ENCODE peak calls at places on chromosomes 6 and 20, in six cellular contexts. One of them, this sample, is unnamed.

GRCh38 chr6:96562886-96563285 is at the start of gene FHL5:
- DNase-seq in psoas muscle: no peak
- DNase-seq in cardiac fibroblast: peak
- DNase-seq in neural progenitor cell: no peak
- DNase-seq in H9: no peak
- DNase-seq in LNCaP clone FGC: no peak
- DNase-seq in this sample: no peak

GRCh38 chr6:143549630-143550268 is 38.2 kb upstream of the FUCA2 start:
- DNase-seq in psoas muscle: no peak
- DNase-seq in cardiac fibroblast: no peak
- DNase-seq in neural progenitor cell: no peak
- DNase-seq in H9: no peak
- DNase-seq in LNCaP clone FGC: no peak
- DNase-seq in this sample: no peak

GRCh38 chr6:137904822-137905617 is 38.0 kb downstream of the TNFAIP3 start:
- DNase-seq in psoas muscle: no peak
- DNase-seq in cardiac fibroblast: no peak
- DNase-seq in neural progenitor cell: no peak
- DNase-seq in H9: no peak
- DNase-seq in LNCaP clone FGC: no peak
- DNase-seq in this sample: no peak

GRCh38 chr20:6473197-6473596 is 294.3 kb upstream of the BMP2 start:
- DNase-seq in psoas muscle: no peak
- DNase-seq in cardiac fibroblast: peak
- DNase-seq in neural progenitor cell: no peak
- DNase-seq in H9: no peak
- DNase-seq in LNCaP clone FGC: no peak
- DNase-seq in this sample: no peak

GRCh38 chr6:33417127-33417902 is 592 bp downstream of the CUTA start:
- DNase-seq in psoas muscle: no peak
- DNase-seq in cardiac fibroblast: peak
- DNase-seq in neural progenitor cell: peak
- DNase-seq in H9: peak
- DNase-seq in LNCaP clone FGC: no peak
- DNase-seq in this sample: no peak

GRCh38 chr6:127402890-127403617 is 56.1 kb downstream of the KIAA0408 start:
- DNase-seq in psoas muscle: no peak
- DNase-seq in cardiac fibroblast: peak
- DNase-seq in neural progenitor cell: no peak
- DNase-seq in H9: no peak
- DNase-seq in LNCaP clone FGC: no peak
- DNase-seq in this sample: no peak

GRCh38 chr6:134424131-134424794 is 106.4 kb upstream of the SGK1 start:
- DNase-seq in psoas muscle: no peak
- DNase-seq in cardiac fibroblast: peak
- DNase-seq in neural progenitor cell: no peak
- DNase-seq in H9: no peak
- DNase-seq in LNCaP clone FGC: no peak
- DNase-seq in this sample: no peak

GRCh38 chr20:29299811-29300578 is 1957.5 kb upstream of the DEFB115 start:
- DNase-seq in psoas muscle: peak
- DNase-seq in cardiac fibroblast: no peak
- DNase-seq in neural progenitor cell: no peak
- DNase-seq in H9: no peak
- DNase-seq in LNCaP clone FGC: no peak
- DNase-seq in this sample: no peak

GRCh38 chr20:9458075-9458818 is 56.1 kb upstream of the LAMP5 start:
- DNase-seq in psoas muscle: no peak
- DNase-seq in cardiac fibroblast: peak
- DNase-seq in neural progenitor cell: peak
- DNase-seq in H9: peak
- DNase-seq in LNCaP clone FGC: no peak
- DNase-seq in this sample: no peak

GRCh38 chr6:112153926-112154621 is 66.7 kb downstream of the FAM229B start:
- DNase-seq in psoas muscle: no peak
- DNase-seq in cardiac fibroblast: no peak
- DNase-seq in neural progenitor cell: no peak
- DNase-seq in H9: no peak
- DNase-seq in LNCaP clone FGC: no peak
- DNase-seq in this sample: no peak

GRCh38 chr6:144953552-144954240 is 668.6 kb downstream of the UTRN start:
- DNase-seq in psoas muscle: no peak
- DNase-seq in cardiac fibroblast: peak
- DNase-seq in neural progenitor cell: no peak
- DNase-seq in H9: no peak
- DNase-seq in LNCaP clone FGC: no peak
- DNase-seq in this sample: no peak

GRCh38 chr20:3723284-3723683 is 9.2 kb upstream of the HSPA12B start:
- DNase-seq in psoas muscle: no peak
- DNase-seq in cardiac fibroblast: no peak
- DNase-seq in neural progenitor cell: no peak
- DNase-seq in H9: peak
- DNase-seq in LNCaP clone FGC: no peak
- DNase-seq in this sample: peak

GRCh38 chr20:41247523-41248370 is 69.8 kb downstream of the ZHX3 start:
- DNase-seq in psoas muscle: no peak
- DNase-seq in cardiac fibroblast: no peak
- DNase-seq in neural progenitor cell: no peak
- DNase-seq in H9: no peak
- DNase-seq in LNCaP clone FGC: no peak
- DNase-seq in this sample: no peak

GRCh38 chr20:41242807-41243206 is 74.7 kb downstream of the ZHX3 start:
- DNase-seq in psoas muscle: no peak
- DNase-seq in cardiac fibroblast: no peak
- DNase-seq in neural progenitor cell: no peak
- DNase-seq in H9: no peak
- DNase-seq in LNCaP clone FGC: no peak
- DNase-seq in this sample: no peak

GRCh38 chr20:41248371-41249024 is 69.0 kb downstream of the ZHX3 start:
- DNase-seq in psoas muscle: no peak
- DNase-seq in cardiac fibroblast: peak
- DNase-seq in neural progenitor cell: no peak
- DNase-seq in H9: no peak
- DNase-seq in LNCaP clone FGC: no peak
- DNase-seq in this sample: no peak

GRCh38 chr20:41242352-41242751 is 75.2 kb downstream of the ZHX3 start:
- DNase-seq in psoas muscle: no peak
- DNase-seq in cardiac fibroblast: no peak
- DNase-seq in neural progenitor cell: no peak
- DNase-seq in H9: no peak
- DNase-seq in LNCaP clone FGC: no peak
- DNase-seq in this sample: no peak

DNA sequence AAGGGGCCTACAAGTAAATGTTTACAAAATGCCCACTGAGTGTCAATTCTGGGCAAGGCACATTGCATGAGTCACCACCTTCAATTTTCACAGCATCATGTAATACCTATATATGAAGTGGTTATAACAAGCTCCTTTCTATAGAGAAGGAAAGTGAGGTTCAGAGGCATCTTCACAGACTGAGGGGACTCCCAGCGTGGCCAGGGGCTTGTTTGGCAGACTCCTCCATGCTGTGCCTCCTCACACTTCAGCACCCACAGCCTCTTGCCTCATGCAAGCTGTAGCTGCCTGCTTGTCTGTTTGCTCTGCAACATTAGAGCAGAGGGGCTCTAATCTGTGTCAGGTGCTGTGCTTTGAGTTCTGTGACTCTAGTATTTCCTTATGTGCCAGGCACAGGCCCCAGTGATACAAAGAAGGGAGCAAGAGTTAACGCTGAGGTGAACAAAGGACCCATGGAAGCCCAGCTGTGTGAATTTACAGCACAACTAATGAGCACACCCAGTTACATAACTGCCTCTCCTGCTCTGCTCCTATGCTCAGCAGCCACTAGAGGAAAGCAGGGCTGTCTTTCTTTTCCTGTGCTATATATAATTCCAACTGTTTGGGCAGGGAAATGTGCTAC is 72.3 kb downstream of the ZHX3 start:
- DNase-seq in psoas muscle: no peak
- DNase-seq in cardiac fibroblast: peak
- DNase-seq in neural progenitor cell: peak
- DNase-seq in H9: peak
- DNase-seq in LNCaP clone FGC: no peak
- DNase-seq in this sample: no peak
- TF ChIP-seq CTCF in psoas muscle: peak
- TF ChIP-seq CTCF in cardiac fibroblast: peak
- TF ChIP-seq CTCF in neural progenitor cell: peak
- TF ChIP-seq CTCF in H9: peak
- TF ChIP-seq CTCF in LNCaP clone FGC: no peak
- TF ChIP-seq CTCF in this sample: peak

GRCh38 chr6:167139761-167140160 is 16.9 kb downstream of the CCR6 start:
- DNase-seq in psoas muscle: no peak
- DNase-seq in cardiac fibroblast: no peak
- DNase-seq in neural progenitor cell: no peak
- DNase-seq in H9: no peak
- DNase-seq in LNCaP clone FGC: no peak
- DNase-seq in this sample: no peak
- TF ChIP-seq CTCF in psoas muscle: no peak
- TF ChIP-seq CTCF in cardiac fibroblast: no peak
- TF ChIP-seq CTCF in neural progenitor cell: peak
- TF ChIP-seq CTCF in H9: no peak
- TF ChIP-seq CTCF in LNCaP clone FGC: no peak
- TF ChIP-seq CTCF in this sample: no peak

GRCh38 chr20:44700306-44700705 is 14.9 kb upstream of the CCN5 start:
- DNase-seq in psoas muscle: no peak
- DNase-seq in cardiac fibroblast: no peak
- DNase-seq in neural progenitor cell: no peak
- DNase-seq in H9: no peak
- DNase-seq in LNCaP clone FGC: no peak
- DNase-seq in this sample: no peak

GRCh38 chr20:44703183-44703925 is 11.8 kb upstream of the CCN5 start:
- DNase-seq in psoas muscle: no peak
- DNase-seq in cardiac fibroblast: no peak
- DNase-seq in neural progenitor cell: no peak
- DNase-seq in H9: no peak
- DNase-seq in LNCaP clone FGC: no peak
- DNase-seq in this sample: no peak

GRCh38 chr20:44701889-44702288 is 13.3 kb upstream of the CCN5 start:
- DNase-seq in psoas muscle: no peak
- DNase-seq in cardiac fibroblast: no peak
- DNase-seq in neural progenitor cell: peak
- DNase-seq in H9: no peak
- DNase-seq in LNCaP clone FGC: no peak
- DNase-seq in this sample: no peak

GRCh38 chr20:44702776-44703175 is 12.4 kb upstream of the CCN5 start:
- DNase-seq in psoas muscle: peak
- DNase-seq in cardiac fibroblast: peak
- DNase-seq in neural progenitor cell: no peak
- DNase-seq in H9: no peak
- DNase-seq in LNCaP clone FGC: no peak
- DNase-seq in this sample: peak

GRCh38 chr20:44701116-44701865 is 13.9 kb upstream of the CCN5 start:
- DNase-seq in psoas muscle: no peak
- DNase-seq in cardiac fibroblast: peak
- DNase-seq in neural progenitor cell: no peak
- DNase-seq in H9: peak
- DNase-seq in LNCaP clone FGC: no peak
- DNase-seq in this sample: no peak
- TF ChIP-seq CTCF in psoas muscle: no peak
- TF ChIP-seq CTCF in cardiac fibroblast: no peak
- TF ChIP-seq CTCF in neural progenitor cell: no peak
- TF ChIP-seq CTCF in H9: peak
- TF ChIP-seq CTCF in LNCaP clone FGC: no peak
- TF ChIP-seq CTCF in this sample: no peak

GRCh38 chr6:108497883-108498282 is 62.8 kb upstream of the FOXO3 start:
- DNase-seq in psoas muscle: no peak
- DNase-seq in cardiac fibroblast: peak
- DNase-seq in neural progenitor cell: peak
- DNase-seq in H9: peak
- DNase-seq in LNCaP clone FGC: no peak
- DNase-seq in this sample: no peak
- TF ChIP-seq CTCF in psoas muscle: no peak
- TF ChIP-seq CTCF in cardiac fibroblast: peak
- TF ChIP-seq CTCF in neural progenitor cell: peak
- TF ChIP-seq CTCF in H9: peak
- TF ChIP-seq CTCF in LNCaP clone FGC: peak
- TF ChIP-seq CTCF in this sample: peak

GRCh38 chr6:70566751-70567382 is at the start of gene SDHAF4:
- DNase-seq in psoas muscle: peak
- DNase-seq in cardiac fibroblast: peak
- DNase-seq in neural progenitor cell: peak
- DNase-seq in H9: peak
- DNase-seq in LNCaP clone FGC: peak
- DNase-seq in this sample: peak
- TF ChIP-seq CTCF in psoas muscle: no peak
- TF ChIP-seq CTCF in cardiac fibroblast: no peak
- TF ChIP-seq CTCF in neural progenitor cell: no peak
- TF ChIP-seq CTCF in H9: no peak
- TF ChIP-seq CTCF in LNCaP clone FGC: no peak
- TF ChIP-seq CTCF in this sample: peak

DNA sequence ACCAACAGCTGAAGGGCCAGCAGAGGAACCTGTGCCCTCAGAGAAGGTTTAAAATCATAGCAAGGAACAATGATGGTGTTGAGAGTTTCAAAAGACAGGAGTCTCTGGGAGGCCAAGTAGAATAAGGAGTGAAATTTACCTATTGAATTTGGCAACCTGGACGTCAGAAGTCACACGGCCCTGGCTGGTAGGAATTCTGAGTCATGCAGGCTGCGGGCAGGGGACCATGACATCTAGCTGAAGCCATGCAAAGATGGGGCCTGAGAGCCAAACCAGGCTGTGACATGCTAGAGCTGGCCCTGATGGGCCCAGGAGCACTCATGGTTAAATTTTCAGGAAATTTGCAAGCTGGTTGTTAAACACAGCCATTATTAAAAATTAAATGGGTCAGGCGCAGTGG is 64.0 kb upstream of the SNX9 start:
- DNase-seq in psoas muscle: no peak
- DNase-seq in cardiac fibroblast: no peak
- DNase-seq in neural progenitor cell: no peak
- DNase-seq in H9: no peak
- DNase-seq in LNCaP clone FGC: no peak
- DNase-seq in this sample: no peak
- TF ChIP-seq CTCF in psoas muscle: no peak
- TF ChIP-seq CTCF in cardiac fibroblast: no peak
- TF ChIP-seq CTCF in neural progenitor cell: no peak
- TF ChIP-seq CTCF in H9: no peak
- TF ChIP-seq CTCF in LNCaP clone FGC: no peak
- TF ChIP-seq CTCF in this sample: no peak

GRCh38 chr6:157946865-157947532 is 34.7 kb upstream of the SYNJ2 start:
- DNase-seq in psoas muscle: no peak
- DNase-seq in cardiac fibroblast: peak
- DNase-seq in neural progenitor cell: peak
- DNase-seq in H9: no peak
- DNase-seq in LNCaP clone FGC: no peak
- DNase-seq in this sample: no peak
- TF ChIP-seq CTCF in psoas muscle: peak
- TF ChIP-seq CTCF in cardiac fibroblast: peak
- TF ChIP-seq CTCF in neural progenitor cell: peak
- TF ChIP-seq CTCF in H9: peak
- TF ChIP-seq CTCF in LNCaP clone FGC: peak
- TF ChIP-seq CTCF in this sample: peak